ENCODE peak calls at places on chromosomes 5 and 9, in five cellular contexts. J is lower lobe of right lung, F is right atrium auricular region, S is endodermal cell, A is esophagus squamous epithelium. L is an unnamed sample.

GRCh38 chr9:109905472-109905871 is 125.5 kb downstream of the PALM2AKAP2 start:
- DNase-seq in F (no peak), J (no peak), S (no peak), A (no peak), L (no peak)

GRCh38 chr5:61084658-61085057 is 77.6 kb downstream of the SMIM15 start:
- DNase-seq in J (no peak), A (no peak), S (no peak), F (no peak), L (no peak)

GRCh38 chr5:129382921-129383672 is 77.0 kb upstream of the ADAMTS19 start:
- DNase-seq in J (no peak), A (no peak), F (no peak), S (no peak), L (no peak)

GRCh38 chr5:67799732-67800234 is 415.8 kb upstream of the PIK3R1 start:
- DNase-seq in S (no peak), F (peak), J (no peak), A (no peak), L (no peak)

GRCh38 chr9:129111762-129112151 is 542 bp downstream of the PTPA start:
- DNase-seq in J (no peak), F (no peak), A (no peak), S (peak), L (peak)

GRCh38 chr5:93884254-93884653 is 142.9 kb upstream of the POU5F2 start:
- DNase-seq in J (no peak), F (no peak), S (no peak), A (no peak), L (no peak)

GRCh38 chr5:170603578-170604565 is 100.1 kb downstream of the KCNIP1 start:
- DNase-seq in A (no peak), F (no peak), J (no peak), S (peak), L (peak)

GRCh38 chr5:4924581-4924980 is 215.5 kb upstream of the ADAMTS16 start:
- DNase-seq in F (no peak), A (no peak), J (no peak), S (no peak), L (no peak)

GRCh38 chr9:26264709-26265601 is 586.7 kb upstream of the TUSC1 start:
- DNase-seq in A (no peak), J (no peak), F (no peak), S (no peak), L (no peak)

GRCh38 chr5:142016576-142016975 is 3.7 kb upstream of the GNPDA1 start:
- DNase-seq in A (no peak), S (no peak), J (no peak), F (no peak), L (no peak)

GRCh38 chr9:3361115-3361514 is 164.7 kb downstream of the RFX3 start:
- DNase-seq in F (no peak), S (no peak), A (no peak), J (no peak), L (no peak)

GRCh38 chr9:124256517-124257069 is 1.2 kb upstream of the NEK6 start:
- DNase-seq in A (no peak), S (peak), J (peak), F (no peak), L (no peak)

GRCh38 chr5:4245076-4245475 is 649.4 kb downstream of the IRX1 start:
- DNase-seq in S (no peak), J (no peak), A (no peak), F (no peak), L (no peak)

GRCh38 chr9:4937436-4937835 is 47.6 kb upstream of the JAK2 start:
- DNase-seq in A (no peak), F (no peak), S (no peak), J (no peak), L (no peak)

GRCh38 chr5:35131723-35132122 is 84.0 kb upstream of the AGXT2 start:
- DNase-seq in A (no peak), J (no peak), S (no peak), F (no peak), L (no peak)

GRCh38 chr5:103446813-103447212 is 115.8 kb downstream of the NUDT12 start:
- DNase-seq in S (no peak), J (no peak), F (no peak), A (no peak), L (no peak)

GRCh38 chr9:120212853-120213200 is 367.1 kb downstream of the CDK5RAP2 start:
- DNase-seq in J (no peak), S (no peak), A (no peak), F (no peak), L (no peak)
- TF ChIP-seq CTCF in J (no peak), S (no peak), A (no peak), F (no peak), L (no peak)

GRCh38 chr9:134687556-134687955 is 46.0 kb downstream of the COL5A1 start:
- DNase-seq in A (no peak), S (no peak), F (no peak), J (peak), L (no peak)
- TF ChIP-seq CTCF in A (no peak), S (no peak), F (no peak), J (no peak), L (no peak)

GRCh38 chr5:54741711-54742110 is 224.2 kb downstream of the SNX18 start:
- DNase-seq in J (no peak), F (no peak), S (no peak), A (no peak), L (no peak)

GRCh38 chr5:54743997-54744788 is 226.6 kb downstream of the SNX18 start:
- DNase-seq in A (peak), F (no peak), S (no peak), J (peak), L (peak)

GRCh38 chr5:54743581-54743980 is 226.0 kb downstream of the SNX18 start:
- DNase-seq in S (no peak), J (no peak), F (no peak), A (no peak), L (no peak)

GRCh38 chr5:54740141-54740540 is 222.6 kb downstream of the SNX18 start:
- DNase-seq in J (no peak), A (no peak), F (no peak), S (no peak), L (no peak)

DNA sequence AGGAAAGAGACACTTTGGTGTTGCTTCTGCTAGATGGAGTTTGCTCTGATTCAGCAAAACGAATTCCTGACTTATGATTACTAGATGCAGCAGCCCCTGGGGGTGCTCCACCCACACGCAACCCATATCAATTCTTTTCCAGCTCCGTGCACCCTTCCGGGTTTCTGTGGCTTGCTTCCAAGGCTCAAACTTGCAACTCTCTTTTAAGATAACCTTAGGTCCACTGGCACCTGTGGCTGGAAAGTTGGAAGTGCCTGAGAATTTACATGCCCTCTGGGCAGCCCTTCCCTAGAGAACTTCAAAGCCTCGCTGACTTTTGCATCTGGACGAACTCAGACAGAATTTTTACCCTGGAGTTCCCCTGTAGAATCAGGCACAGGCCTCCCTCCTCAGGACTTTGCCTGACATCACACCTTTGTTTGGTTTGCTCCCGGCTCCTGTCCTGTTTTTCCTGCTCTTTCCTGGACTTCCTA is 224.9 kb downstream of the SNX18 start:
- DNase-seq in J (no peak), A (no peak), S (no peak), F (no peak), L (no peak)
- TF ChIP-seq CTCF in J (no peak), A (no peak), S (peak), F (no peak), L (peak)

GRCh38 chr5:31823477-31823876 is 184.5 kb downstream of the PDZD2 start:
- DNase-seq in S (no peak), A (no peak), J (no peak), F (no peak), L (no peak)
- TF ChIP-seq CTCF in S (peak), A (no peak), J (no peak), F (no peak), L (no peak)

GRCh38 chr5:166488560-166488959 is 1802.9 kb upstream of the WWC1 start:
- DNase-seq in A (no peak), F (no peak), J (no peak), S (no peak), L (no peak)

GRCh38 chr5:166497705-166498104 is 1793.7 kb upstream of the WWC1 start:
- DNase-seq in A (no peak), J (no peak), S (no peak), F (no peak), L (no peak)

GRCh38 chr5:166493627-166494026 is 1797.8 kb upstream of the WWC1 start:
- DNase-seq in F (no peak), S (no peak), A (no peak), J (no peak), L (no peak)

DNA sequence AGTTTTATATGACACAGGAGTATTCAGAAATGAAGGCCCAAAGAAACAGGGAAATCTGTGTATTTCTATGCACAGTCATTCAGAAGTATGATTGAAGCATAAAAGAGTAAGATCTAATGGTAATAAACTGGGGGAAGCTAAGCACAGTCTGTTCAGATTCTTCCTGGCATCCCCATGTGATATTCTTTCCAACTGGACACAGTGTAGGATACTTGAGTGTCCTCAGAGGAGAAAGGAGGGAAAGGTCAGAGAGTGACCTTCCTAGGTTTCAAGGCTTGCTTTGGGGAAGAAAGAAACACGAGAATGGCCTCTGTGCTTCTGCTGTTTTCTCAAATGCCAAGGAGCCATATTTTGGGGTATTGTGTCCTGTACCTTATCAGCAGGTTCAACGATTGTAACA is 1798.4 kb upstream of the WWC1 start:
- DNase-seq in J (no peak), S (no peak), F (no peak), A (no peak), L (no peak)
- TF ChIP-seq CTCF in J (no peak), S (no peak), F (no peak), A (no peak), L (no peak)

GRCh38 chr5:180831139-180832080 is 28.8 kb upstream of the MGAT1 start:
- DNase-seq in S (peak), F (peak), A (no peak), J (peak), L (peak)
- TF ChIP-seq CTCF in S (peak), F (peak), A (peak), J (peak), L (peak)

GRCh38 chr5:39424751-39425524 is at the start of gene DAB2:
- DNase-seq in J (peak), A (peak), F (peak), S (peak), L (peak)
- TF ChIP-seq CTCF in J (peak), A (peak), F (peak), S (peak), L (peak)

DNA sequence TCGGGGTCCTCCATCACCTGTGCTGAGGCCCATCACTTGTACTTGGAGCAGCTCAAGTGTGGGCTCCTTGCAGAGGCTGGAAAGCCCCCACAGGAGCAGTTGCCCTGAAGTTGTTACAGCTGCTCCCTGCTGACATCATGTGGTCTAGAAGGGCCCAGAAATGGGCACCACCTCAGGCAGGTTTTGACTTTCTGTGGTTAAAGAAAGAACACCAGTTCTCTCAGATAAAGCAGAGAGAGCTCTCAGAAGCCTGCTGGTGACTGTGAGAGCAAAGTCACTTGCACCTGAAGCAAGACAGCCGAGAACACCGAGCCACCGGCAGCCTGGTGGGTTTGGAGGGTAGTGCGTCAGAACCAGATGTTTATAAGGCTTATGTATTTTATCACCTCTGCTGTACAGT is 70.4 kb downstream of the MVB12B start:
- DNase-seq in F (no peak), J (no peak), A (no peak), S (no peak), L (peak)
- TF ChIP-seq CTCF in F (no peak), J (peak), A (peak), S (peak), L (no peak)

GRCh38 chr5:173616577-173617118 is at the start of gene BOD1:
- DNase-seq in F (peak), S (peak), A (peak), J (peak), L (peak)

GRCh38 chr5:173622639-173623038 is 6.2 kb upstream of the BOD1 start:
- DNase-seq in S (no peak), A (no peak), F (no peak), J (no peak), L (no peak)

GRCh38 chr5:173615884-173616576 is 420 bp downstream of the BOD1 start:
- DNase-seq in S (peak), A (no peak), J (peak), F (peak), L (peak)

GRCh38 chr5:173620784-173621183 is 4.3 kb upstream of the BOD1 start:
- DNase-seq in A (no peak), J (no peak), S (no peak), F (no peak), L (no peak)

GRCh38 chr5:173618927-173619519 is 2.6 kb upstream of the BOD1 start:
- DNase-seq in A (no peak), J (no peak), S (peak), F (no peak), L (peak)
- TF ChIP-seq CTCF in A (peak), J (peak), S (peak), F (peak), L (peak)

GRCh38 chr5:32668552-32668951 is 42.6 kb upstream of the NPR3 start:
- DNase-seq in S (no peak), A (no peak), F (no peak), J (no peak), L (no peak)
- TF ChIP-seq CTCF in S (no peak), A (no peak), F (no peak), J (no peak), L (no peak)

L was measured in GM10248.